ENCODE peak calls at places on chromosomes 4 and X, in six cellular contexts. G, F, Q, W, I and R are unnamed samples.

GRCh38 chr4:98688416-98689290 is 30.2 kb upstream of the TSPAN5 start:
- DNase-seq in G (no peak), F (no peak), Q (no peak), W (no peak), I (peak), R (no peak)

GRCh38 chr4:15659768-15660394 is 4.7 kb upstream of the FBXL5 start:
- DNase-seq in G (no peak), F (no peak), Q (no peak), W (no peak), I (no peak), R (no peak)

GRCh38 chr4:137425281-137425680 is 107.0 kb downstream of the PCDH18 start:
- DNase-seq in G (no peak), F (no peak), Q (no peak), W (no peak), I (no peak), R (no peak)

GRCh38 chr4:80215449-80216052 is 18.2 kb downstream of the PRDM8 start:
- DNase-seq in G (no peak), F (no peak), Q (no peak), W (no peak), I (peak), R (no peak)

GRCh38 chrX:68874076-68874475 is 45.3 kb downstream of the EFNB1 start:
- DNase-seq in G (no peak), F (no peak), Q (no peak), W (no peak), I (no peak), R (no peak)

GRCh38 chrX:35890699-35891098 is 28.8 kb upstream of the CFAP47 start:
- DNase-seq in G (no peak), F (no peak), Q (no peak), W (no peak), I (peak), R (no peak)

GRCh38 chr4:39042365-39042764 is 10.2 kb upstream of the TMEM156 start:
- DNase-seq in G (no peak), F (no peak), Q (no peak), W (no peak), I (no peak), R (no peak)

GRCh38 chrX:39261446-39262147 is 460.3 kb downstream of the MID1IP1 start:
- DNase-seq in G (no peak), F (no peak), Q (no peak), W (no peak), I (peak), R (peak)

GRCh38 chrX:24037729-24038128 is 10.7 kb upstream of the KLHL15 start:
- DNase-seq in G (no peak), F (no peak), Q (no peak), W (no peak), I (no peak), R (no peak)

GRCh38 chr4:112510468-112511293 is 5.3 kb downstream of the NEUROG2 start:
- DNase-seq in G (no peak), F (no peak), Q (no peak), W (no peak), I (no peak), R (no peak)

GRCh38 chr4:82638479-82638878 is 76.7 kb upstream of the TMEM150C start:
- DNase-seq in G (no peak), F (no peak), Q (no peak), W (no peak), I (no peak), R (no peak)

GRCh38 chr4:5541154-5541553 is 167.2 kb downstream of the EVC2 start:
- DNase-seq in G (no peak), F (no peak), Q (no peak), W (no peak), I (no peak), R (no peak)

GRCh38 chrX:142001934-142002333 is 98.2 kb downstream of the MAGEC1 start:
- DNase-seq in G (no peak), F (no peak), Q (no peak), W (no peak), I (no peak), R (no peak)

GRCh38 chrX:69137371-69137881 is 27.8 kb downstream of the PJA1 start:
- DNase-seq in G (no peak), F (no peak), Q (no peak), W (no peak), I (no peak), R (no peak)

GRCh38 chr4:155208258-155209054 is at the start of gene NPY2R:
- DNase-seq in G (no peak), F (no peak), Q (no peak), W (peak), I (no peak), R (no peak)

GRCh38 chrX:16807548-16807947 is 21.3 kb downstream of the TXLNG start:
- DNase-seq in G (no peak), F (no peak), Q (no peak), W (no peak), I (peak), R (no peak)

GRCh38 chrX:42119076-42119475 is 195.7 kb upstream of the CASK start:
- DNase-seq in G (no peak), F (no peak), Q (peak), W (no peak), I (no peak), R (no peak)

GRCh38 chr4:15656038-15656470 is 897 bp upstream of the FBXL5 start:
- DNase-seq in G (no peak), F (no peak), Q (peak), W (peak), I (no peak), R (no peak)

GRCh38 chr4:80045831-80046230 is 27.2 kb downstream of the ANTXR2 start:
- DNase-seq in G (no peak), F (no peak), Q (no peak), W (no peak), I (no peak), R (no peak)

GRCh38 chrX:109774706-109775105 is 41.6 kb upstream of the ACSL4 start:
- DNase-seq in G (no peak), F (no peak), Q (no peak), W (no peak), I (peak), R (no peak)

GRCh38 chrX:64885850-64886249 is 90.4 kb downstream of the ZC4H2 start:
- DNase-seq in G (no peak), F (no peak), Q (no peak), W (no peak), I (peak), R (no peak)

GRCh38 chrX:115459883-115460564 is 101.0 kb upstream of the PLS3 start:
- DNase-seq in G (no peak), F (no peak), Q (no peak), W (no peak), I (no peak), R (no peak)

GRCh38 chr4:165381821-165382373 is 3.1 kb downstream of the CPE start:
- DNase-seq in G (no peak), F (no peak), Q (no peak), W (no peak), I (no peak), R (no peak)

GRCh38 chrX:86103061-86103460 is 45.2 kb upstream of the DACH2 start:
- DNase-seq in G (no peak), F (no peak), Q (no peak), W (no peak), I (no peak), R (no peak)

GRCh38 chr4:80069837-80070788 is 2.9 kb downstream of the ANTXR2 start:
- DNase-seq in G (no peak), F (no peak), Q (no peak), W (no peak), I (no peak), R (no peak)

GRCh38 chr4:126136922-126137781 is 822.4 kb downstream of the FAT4 start:
- DNase-seq in G (no peak), F (no peak), Q (no peak), W (no peak), I (no peak), R (no peak)

GRCh38 chrX:8179653-8180052 is 8.6 kb upstream of the VCX2 start:
- DNase-seq in G (no peak), F (no peak), Q (no peak), W (no peak), I (peak), R (no peak)

GRCh38 chr4:100075486-100076270 is 114.6 kb downstream of the DDIT4L start:
- DNase-seq in G (no peak), F (no peak), Q (no peak), W (no peak), I (no peak), R (no peak)

GRCh38 chr4:8168832-8169598 is 10.4 kb upstream of the ABLIM2 start:
- DNase-seq in G (no peak), F (no peak), Q (no peak), W (no peak), I (no peak), R (no peak)

GRCh38 chr4:120918092-120918491 is 4.4 kb downstream of the PRDM5 start:
- DNase-seq in G (no peak), F (no peak), Q (no peak), W (no peak), I (no peak), R (no peak)

GRCh38 chrX:126658447-126658846 is 105.8 kb upstream of the DCAF12L1 start:
- DNase-seq in G (no peak), F (no peak), Q (no peak), W (no peak), I (peak), R (no peak)

GRCh38 chr4:141077611-141078225 is 55.6 kb downstream of the RNF150 start:
- DNase-seq in G (no peak), F (no peak), Q (no peak), W (no peak), I (no peak), R (no peak)

GRCh38 chrX:1493317-1493856 is 40.7 kb upstream of the ASMTL start:
- DNase-seq in G (peak), F (no peak), Q (no peak), W (no peak), I (no peak), R (no peak)

GRCh38 chr4:77156533-77156911 is 485 bp upstream of the CCNG2 start:
- DNase-seq in G (peak), F (peak), Q (peak), W (peak), I (peak), R (peak)

GRCh38 chrX:119758682-119759332 is 419 bp downstream of the SOWAHD start:
- DNase-seq in G (no peak), F (no peak), Q (no peak), W (no peak), I (no peak), R (no peak)

GRCh38 chr4:8070751-8071718 is 87.6 kb downstream of the ABLIM2 start:
- DNase-seq in G (no peak), F (no peak), Q (no peak), W (no peak), I (no peak), R (no peak)

GRCh38 chrX:103585421-103586313 is at the start of gene TCEAL4:
- DNase-seq in G (peak), F (peak), Q (peak), W (no peak), I (peak), R (no peak)

GRCh38 chr4:1036976-1037810 is 25.8 kb downstream of the FGFRL1 start:
- DNase-seq in G (no peak), F (no peak), Q (no peak), W (no peak), I (no peak), R (no peak)

GRCh38 chr4:104743141-104743748 is 248.6 kb upstream of the CXXC4 start:
- DNase-seq in G (no peak), F (no peak), Q (no peak), W (no peak), I (no peak), R (no peak)